ENCODE peak calls at places on chromosome 1, in ten cellular contexts. One of them, this sample, is unnamed.

GRCh38 chr1:218837051-218837450 is 336.6 kb upstream of the LYPLAL1 start:
- DNase-seq in uterus: no peak
- DNase-seq in breast epithelium: no peak
- DNase-seq in GM23338: no peak
- DNase-seq in tibial nerve: no peak
- DNase-seq in B cell: no peak
- DNase-seq in upper lobe of right lung: no peak
- DNase-seq in endothelial cell: no peak
- DNase-seq in HFFc6: peak
- DNase-seq in left ventricle myocardium inferior: no peak
- DNase-seq in this sample: no peak

GRCh38 chr1:32091591-32091990 is 16.3 kb upstream of the KPNA6 start:
- DNase-seq in upper lobe of right lung: no peak
- DNase-seq in B cell: no peak
- DNase-seq in GM23338: no peak
- DNase-seq in uterus: no peak
- DNase-seq in tibial nerve: no peak
- DNase-seq in endothelial cell: no peak
- DNase-seq in HFFc6: no peak
- DNase-seq in breast epithelium: no peak
- DNase-seq in left ventricle myocardium inferior: no peak
- DNase-seq in this sample: no peak

GRCh38 chr1:51537568-51537967 is 18.5 kb upstream of the EPS15 start:
- DNase-seq in HFFc6: no peak
- DNase-seq in B cell: no peak
- DNase-seq in tibial nerve: no peak
- DNase-seq in GM23338: no peak
- DNase-seq in left ventricle myocardium inferior: no peak
- DNase-seq in uterus: no peak
- DNase-seq in breast epithelium: no peak
- DNase-seq in upper lobe of right lung: no peak
- DNase-seq in endothelial cell: no peak
- DNase-seq in this sample: no peak

GRCh38 chr1:212287261-212287895 is 2.2 kb downstream of the PPP2R5A start:
- DNase-seq in left ventricle myocardium inferior: no peak
- DNase-seq in tibial nerve: no peak
- DNase-seq in B cell: no peak
- DNase-seq in endothelial cell: no peak
- DNase-seq in HFFc6: no peak
- DNase-seq in uterus: no peak
- DNase-seq in GM23338: no peak
- DNase-seq in breast epithelium: no peak
- DNase-seq in upper lobe of right lung: no peak
- DNase-seq in this sample: no peak

GRCh38 chr1:27602510-27603319 is 1.2 kb downstream of the AHDC1 start:
- DNase-seq in breast epithelium: no peak
- DNase-seq in GM23338: peak
- DNase-seq in tibial nerve: peak
- DNase-seq in HFFc6: no peak
- DNase-seq in uterus: peak
- DNase-seq in upper lobe of right lung: peak
- DNase-seq in B cell: peak
- DNase-seq in endothelial cell: peak
- DNase-seq in left ventricle myocardium inferior: peak
- DNase-seq in this sample: no peak

GRCh38 chr1:217281332-217281731 is 349.6 kb downstream of the GPATCH2 start:
- DNase-seq in breast epithelium: no peak
- DNase-seq in endothelial cell: no peak
- DNase-seq in left ventricle myocardium inferior: no peak
- DNase-seq in upper lobe of right lung: no peak
- DNase-seq in B cell: no peak
- DNase-seq in HFFc6: no peak
- DNase-seq in uterus: no peak
- DNase-seq in tibial nerve: no peak
- DNase-seq in GM23338: no peak
- DNase-seq in this sample: no peak

GRCh38 chr1:64505944-64506658 is 36.2 kb downstream of the CACHD1 start:
- DNase-seq in GM23338: no peak
- DNase-seq in HFFc6: no peak
- DNase-seq in B cell: no peak
- DNase-seq in tibial nerve: no peak
- DNase-seq in breast epithelium: peak
- DNase-seq in upper lobe of right lung: peak
- DNase-seq in left ventricle myocardium inferior: no peak
- DNase-seq in endothelial cell: no peak
- DNase-seq in uterus: peak
- DNase-seq in this sample: peak

GRCh38 chr1:159830737-159831136 is 4.1 kb downstream of the SLAMF8 start:
- DNase-seq in GM23338: no peak
- DNase-seq in upper lobe of right lung: no peak
- DNase-seq in B cell: no peak
- DNase-seq in left ventricle myocardium inferior: no peak
- DNase-seq in breast epithelium: no peak
- DNase-seq in HFFc6: no peak
- DNase-seq in uterus: no peak
- DNase-seq in endothelial cell: no peak
- DNase-seq in tibial nerve: no peak
- DNase-seq in this sample: no peak

GRCh38 chr1:159924791-159925712 is at the start of gene TAGLN2:
- DNase-seq in HFFc6: peak
- DNase-seq in tibial nerve: peak
- DNase-seq in B cell: peak
- DNase-seq in endothelial cell: peak
- DNase-seq in breast epithelium: peak
- DNase-seq in GM23338: peak
- DNase-seq in upper lobe of right lung: peak
- DNase-seq in left ventricle myocardium inferior: peak
- DNase-seq in uterus: peak
- DNase-seq in this sample: peak

GRCh38 chr1:41900611-41901444 is 17.9 kb downstream of the HIVEP3 start:
- DNase-seq in endothelial cell: no peak
- DNase-seq in left ventricle myocardium inferior: no peak
- DNase-seq in breast epithelium: no peak
- DNase-seq in GM23338: no peak
- DNase-seq in HFFc6: peak
- DNase-seq in B cell: no peak
- DNase-seq in tibial nerve: no peak
- DNase-seq in uterus: no peak
- DNase-seq in upper lobe of right lung: no peak
- DNase-seq in this sample: no peak

GRCh38 chr1:182032251-182032650 is 29.3 kb downstream of the ZNF648 start:
- DNase-seq in endothelial cell: no peak
- DNase-seq in HFFc6: no peak
- DNase-seq in left ventricle myocardium inferior: no peak
- DNase-seq in GM23338: no peak
- DNase-seq in uterus: no peak
- DNase-seq in breast epithelium: no peak
- DNase-seq in B cell: no peak
- DNase-seq in tibial nerve: no peak
- DNase-seq in upper lobe of right lung: no peak
- DNase-seq in this sample: no peak

GRCh38 chr1:182029002-182029378 is 32.5 kb downstream of the ZNF648 start:
- DNase-seq in HFFc6: no peak
- DNase-seq in GM23338: no peak
- DNase-seq in endothelial cell: no peak
- DNase-seq in breast epithelium: no peak
- DNase-seq in left ventricle myocardium inferior: no peak
- DNase-seq in tibial nerve: no peak
- DNase-seq in upper lobe of right lung: no peak
- DNase-seq in uterus: no peak
- DNase-seq in B cell: no peak
- DNase-seq in this sample: no peak

GRCh38 chr1:182035097-182035770 is 26.3 kb downstream of the ZNF648 start:
- DNase-seq in HFFc6: no peak
- DNase-seq in B cell: no peak
- DNase-seq in endothelial cell: no peak
- DNase-seq in GM23338: peak
- DNase-seq in upper lobe of right lung: no peak
- DNase-seq in tibial nerve: no peak
- DNase-seq in breast epithelium: no peak
- DNase-seq in left ventricle myocardium inferior: no peak
- DNase-seq in uterus: no peak
- DNase-seq in this sample: no peak

DNA sequence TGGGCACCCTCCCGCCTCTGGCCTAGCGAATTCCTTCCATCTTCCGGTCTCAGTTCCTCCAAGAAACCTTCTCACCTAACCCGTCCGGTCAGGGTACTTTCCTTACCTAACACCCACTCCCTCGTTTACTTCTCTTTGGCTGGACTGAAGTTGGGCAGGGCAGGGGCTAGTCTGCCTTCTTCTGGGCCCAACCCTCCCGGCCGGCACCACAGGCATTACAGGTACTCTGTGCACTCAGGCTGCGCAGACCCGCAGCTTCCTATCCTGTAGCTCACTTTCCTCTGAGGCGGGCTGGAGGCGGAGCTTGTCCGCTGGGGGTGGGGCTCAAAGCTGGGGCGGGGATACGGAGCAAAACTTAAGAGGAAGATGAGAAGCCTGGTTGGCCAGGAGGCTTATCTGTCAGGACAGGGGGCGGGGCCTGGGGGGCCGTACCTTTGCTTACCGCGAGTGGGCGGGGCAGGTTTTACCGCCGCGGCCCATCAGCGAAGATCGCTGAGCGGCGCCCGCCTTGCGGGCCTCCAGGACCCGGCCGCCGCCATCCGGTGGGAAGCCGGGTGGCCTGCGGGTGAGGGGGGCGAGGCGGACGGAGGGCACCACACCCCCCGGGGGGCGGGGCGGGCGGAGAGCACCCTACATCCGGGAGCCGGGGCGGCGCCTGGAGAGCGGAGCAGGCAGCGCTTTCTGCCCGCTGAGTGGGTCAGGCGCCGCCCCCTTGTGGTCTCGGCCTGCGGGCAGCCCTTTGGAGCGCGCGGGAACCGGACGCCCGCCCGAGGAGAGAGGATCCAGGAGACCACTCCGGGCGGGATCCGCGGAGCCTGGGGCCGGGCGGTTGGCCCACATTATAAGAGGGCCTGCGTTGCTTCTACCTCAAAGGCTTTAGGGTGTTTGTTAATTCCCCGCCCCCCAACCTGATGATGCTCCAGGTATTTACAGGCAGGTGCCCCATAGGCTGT is 31.9 kb downstream of the ZNF648 start:
- DNase-seq in B cell: peak
- DNase-seq in upper lobe of right lung: peak
- DNase-seq in tibial nerve: peak
- DNase-seq in HFFc6: peak
- DNase-seq in GM23338: peak
- DNase-seq in uterus: peak
- DNase-seq in breast epithelium: peak
- DNase-seq in left ventricle myocardium inferior: peak
- DNase-seq in endothelial cell: peak
- DNase-seq in this sample: peak
- TF ChIP-seq CTCF in B cell: peak
- TF ChIP-seq CTCF in upper lobe of right lung: peak
- TF ChIP-seq CTCF in tibial nerve: peak
- TF ChIP-seq CTCF in HFFc6: no peak
- TF ChIP-seq CTCF in GM23338: peak
- TF ChIP-seq CTCF in uterus: peak
- TF ChIP-seq CTCF in breast epithelium: no peak
- TF ChIP-seq CTCF in left ventricle myocardium inferior: peak
- TF ChIP-seq CTCF in endothelial cell: peak
- TF ChIP-seq CTCF in this sample: peak

DNA sequence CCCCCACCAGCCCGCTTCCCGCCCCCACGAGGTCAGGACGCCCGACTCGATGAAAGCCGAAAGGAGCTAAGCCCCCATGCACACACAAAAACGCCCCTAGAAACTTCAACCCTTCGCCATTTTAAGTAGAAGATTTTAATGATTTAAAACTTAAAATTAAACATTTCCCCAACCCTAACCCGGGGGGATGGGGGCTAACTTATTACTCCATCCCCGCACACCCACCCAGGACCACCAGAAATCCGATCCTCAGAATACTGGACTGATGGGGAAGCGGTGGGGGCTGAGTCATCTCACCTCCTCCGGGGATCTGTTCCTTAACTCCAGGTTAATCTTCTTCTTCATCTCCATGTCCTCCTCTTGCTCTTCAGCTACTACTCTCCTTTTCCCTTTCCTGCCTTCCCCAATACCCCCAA is 468 bp downstream of the ANP32E start:
- DNase-seq in uterus: no peak
- DNase-seq in HFFc6: no peak
- DNase-seq in B cell: no peak
- DNase-seq in left ventricle myocardium inferior: no peak
- DNase-seq in GM23338: no peak
- DNase-seq in breast epithelium: no peak
- DNase-seq in tibial nerve: no peak
- DNase-seq in upper lobe of right lung: no peak
- DNase-seq in endothelial cell: peak
- DNase-seq in this sample: peak
- TF ChIP-seq CTCF in uterus: no peak
- TF ChIP-seq CTCF in HFFc6: no peak
- TF ChIP-seq CTCF in B cell: no peak
- TF ChIP-seq CTCF in left ventricle myocardium inferior: no peak
- TF ChIP-seq CTCF in GM23338: no peak
- TF ChIP-seq CTCF in breast epithelium: no peak
- TF ChIP-seq CTCF in tibial nerve: no peak
- TF ChIP-seq CTCF in upper lobe of right lung: no peak
- TF ChIP-seq CTCF in endothelial cell: no peak
- TF ChIP-seq CTCF in this sample: peak

DNA sequence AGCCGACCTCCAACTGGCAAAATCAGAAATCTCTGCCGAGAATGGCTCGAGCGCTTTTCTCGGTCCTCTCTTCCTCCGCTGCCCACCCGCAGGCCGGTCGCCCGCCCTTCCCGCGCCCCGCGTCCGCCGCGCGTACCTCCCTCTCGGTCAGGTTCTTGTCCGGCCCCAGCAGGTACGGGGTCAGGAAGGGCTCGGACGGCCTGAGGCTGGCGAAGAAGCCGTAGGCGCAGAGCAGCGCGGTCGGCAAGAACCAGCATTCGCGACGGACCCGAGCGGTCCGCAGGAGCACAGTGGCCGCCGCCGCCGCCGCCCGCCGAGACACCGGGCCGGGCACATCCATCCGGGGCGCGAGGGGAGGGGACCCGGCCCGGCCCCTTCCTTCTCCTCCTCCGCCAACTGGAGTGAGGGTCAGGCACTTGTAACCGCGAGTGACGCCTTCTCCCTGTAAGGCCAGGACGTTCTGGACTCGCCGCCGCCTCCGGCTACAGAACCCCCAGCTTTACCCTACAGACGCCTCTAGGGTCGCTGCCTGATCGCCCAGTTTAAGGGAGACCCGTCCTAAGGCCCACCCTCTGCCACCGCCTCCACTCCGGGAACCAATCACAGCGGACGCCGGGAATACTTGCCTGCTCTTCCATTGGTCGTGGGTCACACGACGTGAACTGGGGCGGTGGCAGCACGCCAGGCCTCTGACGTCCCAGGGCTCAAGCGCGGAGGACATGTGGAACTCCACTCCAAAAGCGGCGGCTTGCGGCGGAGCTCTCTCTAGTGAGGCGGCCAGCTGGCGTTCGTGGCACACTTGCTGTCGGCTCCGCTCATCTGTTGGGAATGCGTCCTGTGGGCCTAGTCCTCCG is at the start of gene SLC19A2:
- DNase-seq in breast epithelium: peak
- DNase-seq in GM23338: peak
- DNase-seq in HFFc6: peak
- DNase-seq in upper lobe of right lung: peak
- DNase-seq in left ventricle myocardium inferior: peak
- DNase-seq in B cell: peak
- DNase-seq in tibial nerve: peak
- DNase-seq in uterus: peak
- DNase-seq in endothelial cell: peak
- DNase-seq in this sample: peak
- TF ChIP-seq CTCF in breast epithelium: peak
- TF ChIP-seq CTCF in GM23338: peak
- TF ChIP-seq CTCF in HFFc6: peak
- TF ChIP-seq CTCF in upper lobe of right lung: peak
- TF ChIP-seq CTCF in left ventricle myocardium inferior: peak
- TF ChIP-seq CTCF in B cell: peak
- TF ChIP-seq CTCF in tibial nerve: peak
- TF ChIP-seq CTCF in uterus: peak
- TF ChIP-seq CTCF in endothelial cell: no peak
- TF ChIP-seq CTCF in this sample: peak

GRCh38 chr1:149936992-149937705 is 470 bp upstream of the MTMR11 start:
- DNase-seq in B cell: no peak
- DNase-seq in breast epithelium: no peak
- DNase-seq in endothelial cell: no peak
- DNase-seq in tibial nerve: no peak
- DNase-seq in upper lobe of right lung: no peak
- DNase-seq in HFFc6: peak
- DNase-seq in uterus: no peak
- DNase-seq in left ventricle myocardium inferior: no peak
- DNase-seq in GM23338: peak
- DNase-seq in this sample: no peak
- TF ChIP-seq CTCF in B cell: no peak
- TF ChIP-seq CTCF in breast epithelium: no peak
- TF ChIP-seq CTCF in endothelial cell: no peak
- TF ChIP-seq CTCF in tibial nerve: no peak
- TF ChIP-seq CTCF in upper lobe of right lung: no peak
- TF ChIP-seq CTCF in HFFc6: peak
- TF ChIP-seq CTCF in uterus: no peak
- TF ChIP-seq CTCF in left ventricle myocardium inferior: no peak
- TF ChIP-seq CTCF in GM23338: no peak
- TF ChIP-seq CTCF in this sample: no peak